ENCODE peak calls at places on chromosomes 11 and 22, in six cellular contexts. O is ovary, F is A549, U is small intestine, M is mucosa of descending colon, E is upper lobe of right lung. D is an unnamed sample. For H3K4me1, the result is how much of the 10 kb centered on the place peaks cover.

GRCh38 chr11:61198948-61199523 is 4.3 kb upstream of the PGA3 start:
- DNase-seq in O (no peak), F (no peak), U (no peak), M (no peak), E (no peak), D (no peak)

GRCh38 chr11:108235633-108236032 is 12.8 kb downstream of the ATM start:
- DNase-seq in O (no peak), F (no peak), U (no peak), M (no peak), E (no peak), D (no peak)

GRCh38 chr22:37212174-37212906 is at the start of gene SSTR3:
- DNase-seq in O (peak), F (no peak), U (no peak), M (no peak), E (peak), D (peak)

GRCh38 chr11:65293909-65294381 is 20.7 kb upstream of the CDC42EP2 start:
- DNase-seq in O (peak), F (no peak), U (no peak), M (no peak), E (no peak), D (no peak)

GRCh38 chr11:12606597-12606996 is 67.6 kb upstream of the TEAD1 start:
- DNase-seq in O (no peak), F (no peak), U (no peak), M (no peak), E (no peak), D (no peak)

GRCh38 chr11:45930031-45930794 is 7.8 kb downstream of the LARGE2 start:
- DNase-seq in O (peak), F (no peak), U (peak), M (peak), E (peak), D (no peak)

GRCh38 chr11:46537121-46537520 is 56.7 kb downstream of the AMBRA1 start:
- DNase-seq in O (no peak), F (no peak), U (no peak), M (no peak), E (no peak), D (no peak)

GRCh38 chr11:75557649-75558494 is 4.2 kb upstream of the SERPINH1 start:
- DNase-seq in O (peak), F (no peak), U (no peak), M (peak), E (peak), D (peak)

GRCh38 chr22:42930810-42931420 is 73.8 kb upstream of the ARFGAP3 start:
- DNase-seq in O (no peak), F (no peak), U (no peak), M (no peak), E (peak), D (peak)

GRCh38 chr22:47602732-47603131 is 840.3 kb downstream of the TBC1D22A start:
- DNase-seq in O (peak), F (no peak), U (no peak), M (no peak), E (no peak), D (no peak)

GRCh38 chr22:20155330-20156041 is 4.6 kb upstream of the CCDC188 start:
- DNase-seq in O (no peak), F (no peak), U (peak), M (peak), E (no peak), D (no peak)

GRCh38 chr11:8281266-8281665 is 17.6 kb upstream of the LMO1 start:
- DNase-seq in O (no peak), F (no peak), U (no peak), M (no peak), E (no peak), D (peak)

GRCh38 chr11:33703771-33704170 is 3.1 kb upstream of the C11orf91 start:
- DNase-seq in O (no peak), F (no peak), U (peak), M (peak), E (peak), D (no peak)

GRCh38 chr11:118164885-118165284 is 11.6 kb downstream of the SCN2B start:
- DNase-seq in O (no peak), F (no peak), U (no peak), M (no peak), E (no peak), D (peak)

GRCh38 chr11:36363361-36364272 is 67.5 kb downstream of the PRR5L start:
- DNase-seq in O (no peak), F (no peak), U (peak), M (no peak), E (no peak), D (no peak)

GRCh38 chr11:15665368-15665871 is 550.7 kb downstream of the INSC start:
- DNase-seq in O (no peak), F (no peak), U (peak), M (no peak), E (no peak), D (no peak)
- H3K4me1 ChIP-seq in O (under half), F (under half), U (under half), M (under half), E (under half), D (under half)

GRCh38 chr22:46030241-46030880 is 53.4 kb upstream of the WNT7B start:
- DNase-seq in O (peak), F (no peak), U (no peak), M (no peak), E (peak), D (peak)
- H3K4me1 ChIP-seq in O (under half), F (under half), U (under half), M (under half), E (under half), D (under half)

GRCh38 chr22:31883989-31884388 is 60.3 kb upstream of the YWHAH start:
- DNase-seq in O (no peak), F (no peak), U (no peak), M (no peak), E (no peak), D (peak)
- H3K4me1 ChIP-seq in O (under half), F (under half), U (under half), M (under half), E (under half), D (under half)

GRCh38 chr11:128308793-128309192 is 278.6 kb downstream of the ETS1 start:
- DNase-seq in O (no peak), F (no peak), U (no peak), M (no peak), E (no peak), D (no peak)
- H3K4me1 ChIP-seq in O (under half), F (under half), U (under half), M (under half), E (under half), D (under half)

GRCh38 chr11:94730153-94730552 is 38.0 kb upstream of the AMOTL1 start:
- DNase-seq in O (no peak), F (no peak), U (no peak), M (no peak), E (no peak), D (no peak)
- H3K4me1 ChIP-seq in O (under half), F (under half), U (under half), M (under half), E (under half), D (under half)

GRCh38 chr11:2887526-2888195 is 2.1 kb upstream of the CDKN1C start:
- DNase-seq in O (no peak), F (no peak), U (no peak), M (peak), E (no peak), D (no peak)
- H3K4me1 ChIP-seq in O (under half), F (under half), U (under half), M (under half), E (under half), D (under half)

GRCh38 chr22:29574762-29575450 is 6.0 kb downstream of the NIPSNAP1 start:
- DNase-seq in O (no peak), F (no peak), U (peak), M (no peak), E (no peak), D (no peak)
- H3K4me1 ChIP-seq in O (under half), F (under half), U (under half), M (under half), E (under half), D (under half)